ENCODE peak calls at places on chromosomes 6 and 20, in eight cellular contexts. Z is IMR-90, S is pancreas, U is NB4, C is fibroblast of the aortic adventitia, O is body of pancreas, X is A549, F is MM.1S. D is an unnamed sample.

GRCh38 chr6:144353871-144354314 is 68.8 kb downstream of the UTRN start:
- DNase-seq in X (no peak), F (peak; percentile 65), U (peak; percentile 40), O (no peak), C (no peak), S (no peak), Z (no peak), D (no peak)

GRCh38 chr6:158654498-158654897 is 4.6 kb downstream of the SYTL3 start:
- DNase-seq in F (no peak), O (no peak), X (no peak), U (peak; percentile 52), C (peak; percentile 90), Z (peak; percentile 94), S (no peak), D (peak; percentile 62)

GRCh38 chr20:32871622-32872160 is 13.0 kb downstream of the EFCAB8 start:
- DNase-seq in F (no peak), Z (no peak), U (peak; percentile 47), C (no peak), S (no peak), X (no peak), O (no peak), D (no peak)

GRCh38 chr6:49733680-49734079 is 10.5 kb downstream of the CRISP3 start:
- DNase-seq in S (no peak), X (no peak), Z (no peak), F (no peak), U (no peak), C (no peak), O (no peak), D (no peak)

GRCh38 chr6:15852289-15852688 is 189.5 kb upstream of the DTNBP1 start:
- DNase-seq in S (no peak), Z (no peak), U (no peak), C (no peak), F (no peak), O (no peak), X (no peak), D (no peak)

GRCh38 chr6:163702736-163703135 is 288.2 kb downstream of the QKI start:
- DNase-seq in F (no peak), S (no peak), U (no peak), O (no peak), C (no peak), Z (no peak), X (no peak), D (no peak)

GRCh38 chr6:34249469-34250370 is 914 bp upstream of the SMIM29 start:
- DNase-seq in C (no peak), X (no peak), Z (no peak), F (no peak), U (no peak), S (no peak), O (no peak), D (no peak)

GRCh38 chr6:95325858-95326257 is 251.5 kb upstream of the MANEA start:
- DNase-seq in X (no peak), U (no peak), Z (peak; percentile 5), F (no peak), C (no peak), S (no peak), O (no peak), D (no peak)

GRCh38 chr20:46182271-46182670 is 64.2 kb downstream of the CD40 start:
- DNase-seq in O (no peak), X (no peak), U (no peak), S (no peak), C (no peak), F (no peak), Z (no peak), D (no peak)

GRCh38 chr20:11797161-11797560 is 120.5 kb upstream of the BTBD3 start:
- DNase-seq in F (no peak), C (no peak), S (no peak), X (no peak), O (no peak), Z (no peak), U (no peak), D (no peak)

GRCh38 chr6:137637161-137637560 is 143.0 kb upstream of the OLIG3 start:
- DNase-seq in C (peak; percentile 100), X (no peak), O (no peak), F (peak; percentile 85), Z (peak; percentile 91), U (peak; percentile 78), S (no peak), D (peak; percentile 71)

GRCh38 chr6:37242429-37243052 is 15.0 kb upstream of the TBC1D22B start:
- DNase-seq in U (no peak), O (no peak), Z (peak; percentile 99), F (no peak), S (no peak), C (peak; percentile 100), X (peak; percentile 52), D (peak; percentile 33)

GRCh38 chr6:17156112-17156921 is 54.5 kb downstream of the STMND1 start:
- DNase-seq in F (peak; percentile 57), O (peak; percentile 80), C (peak; percentile 92), S (peak; percentile 70), Z (peak; percentile 89), X (peak; percentile 34), U (peak; percentile 80), D (peak; percentile 65)

GRCh38 chr6:132445201-132445951 is 44.1 kb upstream of the MOXD1 start:
- DNase-seq in C (peak; percentile 86), Z (peak; percentile 88), U (no peak), X (peak; percentile 4), O (no peak), S (no peak), F (no peak), D (no peak)

GRCh38 chr20:5190444-5190843 is 63.6 kb downstream of the CDS2 start:
- DNase-seq in O (no peak), U (no peak), F (peak; percentile 80), S (no peak), C (no peak), X (no peak), Z (no peak), D (no peak)

GRCh38 chr6:129393659-129394058 is 316.3 kb downstream of the ARHGAP18 start:
- DNase-seq in C (no peak), Z (no peak), U (peak; percentile 25), X (no peak), S (no peak), O (no peak), F (no peak), D (no peak)

GRCh38 chr6:140774080-140774505 is 1358.6 kb upstream of the GJE1 start:
- DNase-seq in O (no peak), F (peak; percentile 58), Z (peak; percentile 91), U (peak; percentile 30), S (no peak), C (peak; percentile 88), X (no peak), D (no peak)

GRCh38 chr6:39301606-39302005 is 12.6 kb downstream of the KCNK17 start:
- DNase-seq in Z (no peak), F (no peak), C (no peak), O (no peak), X (no peak), S (no peak), U (peak; percentile 47), D (no peak)

GRCh38 chr20:49510562-49511117 is 28.2 kb upstream of the KCNB1 start:
- DNase-seq in Z (peak; percentile 83), O (peak; percentile 16), S (peak; percentile 20), U (peak; percentile 25), X (no peak), F (no peak), C (peak; percentile 99), D (peak; percentile 46)

DNA sequence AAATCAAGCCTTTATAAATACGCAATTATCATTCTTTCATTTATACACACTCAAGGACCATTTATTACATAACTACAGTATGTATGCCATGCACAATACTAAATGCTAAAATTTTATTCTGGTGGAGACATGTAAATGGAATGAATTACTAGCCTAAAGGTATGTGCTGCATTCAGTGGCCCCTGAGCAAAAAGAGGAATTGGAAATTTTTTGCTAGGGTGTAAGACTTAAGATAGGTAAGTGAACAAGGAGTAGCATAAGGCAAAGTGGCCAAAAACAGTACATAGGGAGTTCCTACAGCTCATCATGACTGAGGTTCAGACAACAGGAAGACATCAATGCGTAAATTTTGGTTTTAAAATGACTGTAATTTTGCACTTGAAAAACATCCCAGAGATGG is 2.3 kb upstream of the MTFR2 start:
- DNase-seq in S (no peak), U (no peak), Z (no peak), X (no peak), C (no peak), O (no peak), F (no peak), D (no peak)
- H3K4me3 ChIP-seq in S (no peak overlapping the region), U (no peak overlapping the region), Z (no peak overlapping the region), X (no peak overlapping the region), C (no peak overlapping the region), O (no peak overlapping the region), F (no peak overlapping the region), D (no peak overlapping the region)

GRCh38 chr20:35146922-35147574 is at the start of gene EDEM2:
- DNase-seq in X (peak; percentile 97), Z (peak; percentile 96), F (peak; percentile 96), U (peak; percentile 97), S (peak; percentile 94), O (peak; percentile 94), C (peak; percentile 96), D (peak; percentile 93)
- TF ChIP-seq CTCF in X (peak; percentile 7), Z (no peak), F (no peak), U (no peak), S (no peak), O (peak; percentile 5), C (no peak), D (no peak)

DNA sequence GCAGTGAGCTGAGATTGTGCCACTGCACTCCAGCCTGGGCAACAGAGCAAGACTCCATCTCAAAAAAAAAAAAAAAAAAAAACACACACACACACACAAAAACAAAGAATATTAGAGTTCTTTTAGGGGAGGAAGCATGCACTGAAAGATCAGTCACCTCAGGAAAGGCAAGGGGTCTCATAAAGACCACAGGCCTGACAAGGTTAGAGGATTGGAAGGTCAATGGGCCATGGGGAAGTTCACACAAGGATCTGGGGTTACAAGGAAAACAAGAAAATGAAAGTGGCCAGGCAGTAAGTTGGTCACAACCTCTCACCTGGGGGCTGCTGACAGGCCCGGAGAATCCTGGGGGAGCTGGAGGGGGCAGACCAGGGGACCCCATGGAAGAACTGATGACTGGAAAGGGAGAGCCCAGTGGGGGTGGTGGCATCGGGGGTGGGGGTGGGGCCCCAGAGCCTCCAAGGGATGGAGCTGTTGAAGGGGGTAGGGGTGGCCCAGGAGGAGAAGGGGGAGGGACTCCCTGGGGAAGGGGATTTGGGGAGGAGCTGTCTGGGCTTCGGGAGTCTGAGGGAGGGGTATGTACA is 1.5 kb downstream of the RXRB start:
- DNase-seq in C (no peak), U (no peak), S (no peak), F (no peak), O (no peak), X (no peak), Z (no peak), D (no peak)
- H3K4me3 ChIP-seq in C (peak overlapping the region; percentile 97), U (peak overlapping the region; percentile 92), S (no peak overlapping the region), F (peak overlapping the region; percentile 96), O (peak overlapping the region; percentile 59), X (peak overlapping the region; percentile 98), Z (peak overlapping the region; percentile 73), D (no peak overlapping the region)

GRCh38 chr6:148005806-148006205 is 336.8 kb upstream of the SASH1 start:
- DNase-seq in O (no peak), F (no peak), S (no peak), C (no peak), Z (no peak), X (no peak), U (no peak), D (no peak)

GRCh38 chr6:147999001-147999540 is 343.6 kb upstream of the SASH1 start:
- DNase-seq in U (peak; percentile 6), O (no peak), F (no peak), Z (no peak), X (no peak), S (no peak), C (no peak), D (no peak)

DNA sequence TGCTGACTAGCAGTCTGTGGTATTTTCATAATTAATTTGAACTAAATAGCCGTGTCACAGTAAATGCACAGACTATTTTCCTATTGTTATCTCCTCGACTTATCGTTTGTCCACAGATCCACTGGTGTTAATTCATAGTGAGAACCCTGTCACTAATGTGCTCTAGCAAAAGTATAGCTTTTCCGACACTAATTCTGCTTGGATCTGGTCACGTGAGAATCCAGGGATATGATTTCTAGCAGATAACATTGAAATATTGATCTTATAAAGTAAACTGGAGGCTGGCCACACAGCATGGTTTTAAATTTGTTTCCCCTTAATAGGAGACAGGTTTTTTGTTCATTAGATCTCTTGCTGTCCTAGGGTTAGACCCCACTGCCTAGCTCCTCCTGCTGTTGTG is 340.6 kb upstream of the SASH1 start:
- DNase-seq in S (no peak), Z (no peak), U (no peak), X (no peak), F (no peak), C (no peak), O (no peak), D (no peak)
- TF ChIP-seq CTCF in S (no peak), Z (no peak), U (no peak), X (no peak), F (no peak), C (no peak), O (no peak), D (no peak)

D was measured in lung.